ENCODE peak calls at places on chromosomes 7 and 10, in four cellular contexts. L is epithelial cell of esophagus, F is foreskin fibroblast, T is transverse colon. W is an unnamed sample.

GRCh38 chr7:326845-327304 is 36.9 kb downstream of the FOXL3 start:
- DNase-seq in L (no peak), F (no peak), T (peak), W (peak)

GRCh38 chr7:82017334-82017943 is 247.6 kb upstream of the HGF start:
- DNase-seq in L (peak), F (peak), T (no peak), W (no peak)

GRCh38 chr7:71712653-71713180 is 580.8 kb downstream of the GALNT17 start:
- DNase-seq in L (no peak), F (no peak), T (no peak), W (no peak)

GRCh38 chr7:127793582-127793981 is 141.6 kb downstream of the SND1 start:
- DNase-seq in L (no peak), F (no peak), T (no peak), W (no peak)

GRCh38 chr10:63634488-63635090 is 113.4 kb downstream of the REEP3 start:
- DNase-seq in L (no peak), F (no peak), T (no peak), W (no peak)

GRCh38 chr7:12257582-12257981 is 46.5 kb downstream of the TMEM106B start:
- DNase-seq in L (peak), F (peak), T (no peak), W (no peak)

GRCh38 chr10:124677291-124677690 is 66.9 kb downstream of the FAM53B start:
- DNase-seq in L (no peak), F (peak), T (no peak), W (no peak)

GRCh38 chr10:97355571-97355975 is 21.0 kb upstream of the FRAT2 start:
- DNase-seq in L (peak), F (no peak), T (peak), W (peak)

GRCh38 chr7:84412161-84412969 is 217.8 kb upstream of the SEMA3A start:
- DNase-seq in L (peak), F (peak), T (no peak), W (no peak)

GRCh38 chr10:133114726-133115452 is 27.2 kb downstream of the ADGRA1 start:
- DNase-seq in L (no peak), F (no peak), T (no peak), W (no peak)

GRCh38 chr10:126268104-126268900 is 120.0 kb downstream of the ADAM12 start:
- DNase-seq in L (no peak), F (no peak), T (no peak), W (no peak)

GRCh38 chr7:128221929-128222403 is 19.1 kb upstream of the LEP start:
- DNase-seq in L (peak), F (peak), T (no peak), W (no peak)

GRCh38 chr7:31938650-31939049 is 131.6 kb downstream of the PDE1C start:
- DNase-seq in L (peak), F (no peak), T (no peak), W (no peak)

GRCh38 chr10:22185586-22185985 is 32.2 kb downstream of the EBLN1 start:
- DNase-seq in L (no peak), F (no peak), T (no peak), W (no peak)

GRCh38 chr7:4076701-4077294 is 605.3 kb upstream of the FOXK1 start:
- DNase-seq in L (no peak), F (no peak), T (no peak), W (no peak)

GRCh38 chr7:133003052-133003910 is 78.6 kb downstream of the CHCHD3 start:
- DNase-seq in L (no peak), F (no peak), T (no peak), W (no peak)

GRCh38 chr7:45098983-45099839 is 10.4 kb upstream of the NACAD start:
- DNase-seq in L (no peak), F (no peak), T (no peak), W (no peak)

GRCh38 chr7:149209518-149210269 is 14.3 kb downstream of the ZNF282 start:
- DNase-seq in L (peak), F (peak), T (peak), W (peak)

GRCh38 chr7:35617076-35617475 is 77.9 kb downstream of the HERPUD2 start:
- DNase-seq in L (no peak), F (peak), T (no peak), W (no peak)

GRCh38 chr10:49700997-49701396 is 21.5 kb downstream of the C10orf53 start:
- DNase-seq in L (no peak), F (no peak), T (no peak), W (no peak)

GRCh38 chr7:84021292-84021898 is 173.2 kb downstream of the SEMA3A start:
- DNase-seq in L (no peak), F (no peak), T (no peak), W (no peak)

GRCh38 chr10:120204877-120205276 is 252.2 kb upstream of the PLPP4 start:
- DNase-seq in L (peak), F (no peak), T (no peak), W (no peak)

GRCh38 chr7:3649250-3649649 is 348.2 kb downstream of the SDK1 start:
- DNase-seq in L (peak), F (no peak), T (no peak), W (no peak)

GRCh38 chr7:93060865-93061264 is 56.9 kb downstream of the SAMD9 start:
- DNase-seq in L (no peak), F (no peak), T (no peak), W (no peak)

GRCh38 chr10:44851881-44852280 is 59.3 kb upstream of the TMEM72 start:
- DNase-seq in L (no peak), F (no peak), T (no peak), W (no peak)

GRCh38 chr7:877312-878232 is 1.2 kb downstream of the GET4 start:
- DNase-seq in L (peak), F (no peak), T (peak), W (peak)

GRCh38 chr10:6401562-6402348 is 178.3 kb downstream of the PRKCQ start:
- DNase-seq in L (peak), F (peak), T (peak), W (peak)

GRCh38 chr7:120054376-120055100 is 218.4 kb upstream of the KCND2 start:
- DNase-seq in L (peak), F (no peak), T (no peak), W (no peak)

GRCh38 chr10:404341-404740 is 269.1 kb downstream of the ZMYND11 start:
- DNase-seq in L (no peak), F (peak), T (no peak), W (peak)

W was measured in colonic mucosa.